ENCODE peak calls at places on chromosomes 7 and 10, in six cellular contexts. K, V, D, O, G and E are unnamed samples.
A peak's percentile ranks its signal among the peaks of the same experiment; 100 is the strongest.

GRCh38 chr7:150949564-150949963 is 28.6 kb downstream of the KCNH2 start:
- DNase-seq in K (no peak), V (no peak), D (no peak), O (no peak), G (no peak), E (no peak)

GRCh38 chr7:152521420-152522337 is 85.9 kb upstream of the KMT2C start:
- DNase-seq in K (no peak), V (peak; percentile 30), D (no peak), O (no peak), G (no peak), E (no peak)

GRCh38 chr10:72762042-72762441 is 70.1 kb downstream of the MCU start:
- DNase-seq in K (no peak), V (no peak), D (peak; percentile 12), O (no peak), G (no peak), E (no peak)

GRCh38 chr10:5512881-5513698 is 11.7 kb upstream of the CALML3 start:
- DNase-seq in K (no peak), V (peak; percentile 9), D (no peak), O (no peak), G (no peak), E (no peak)

GRCh38 chr10:6108631-6109443 is 20.0 kb downstream of the RBM17 start:
- DNase-seq in K (peak; percentile 49), V (no peak), D (peak; percentile 59), O (peak; percentile 84), G (no peak), E (peak; percentile 26)

GRCh38 chr7:128084896-128085608 is 53.8 kb upstream of the LRRC4 start:
- DNase-seq in K (no peak), V (peak; percentile 63), D (peak; percentile 33), O (no peak), G (no peak), E (no peak)

GRCh38 chr7:45985902-45986301 is 64.8 kb upstream of the IGFBP3 start:
- DNase-seq in K (peak; percentile 39), V (no peak), D (peak; percentile 75), O (no peak), G (peak; percentile 26), E (no peak)

GRCh38 chr10:72727128-72727527 is 35.2 kb downstream of the MCU start:
- DNase-seq in K (no peak), V (no peak), D (no peak), O (no peak), G (no peak), E (no peak)

GRCh38 chr7:139358541-139359365 is 941 bp upstream of the LUC7L2 start:
- DNase-seq in K (peak; percentile 13), V (no peak), D (peak; percentile 48), O (no peak), G (no peak), E (no peak)

GRCh38 chr10:77160679-77161078 is 476.9 kb downstream of the KCNMA1 start:
- DNase-seq in K (peak; percentile 91), V (no peak), D (peak; percentile 98), O (no peak), G (peak; percentile 76), E (no peak)

GRCh38 chr10:88165849-88166271 is 302.4 kb downstream of the PTEN start:
- DNase-seq in K (no peak), V (no peak), D (peak; percentile 48), O (no peak), G (no peak), E (no peak)

GRCh38 chr7:70583965-70584883 is 547.7 kb upstream of the GALNT17 start:
- DNase-seq in K (no peak), V (no peak), D (no peak), O (no peak), G (no peak), E (no peak)

GRCh38 chr10:20767028-20767427 is 130.1 kb downstream of the NEBL start:
- DNase-seq in K (peak; percentile 11), V (no peak), D (peak; percentile 81), O (no peak), G (no peak), E (no peak)

GRCh38 chr10:7389346-7389745 is 21.5 kb downstream of the SFMBT2 start:
- DNase-seq in K (no peak), V (no peak), D (no peak), O (no peak), G (no peak), E (no peak)

GRCh38 chr10:72523932-72524396 is 101.9 kb downstream of the MICU1 start:
- DNase-seq in K (no peak), V (no peak), D (no peak), O (no peak), G (no peak), E (no peak)

GRCh38 chr7:94972296-94972695 is 64.9 kb downstream of the PPP1R9A start:
- DNase-seq in K (no peak), V (no peak), D (peak; percentile 71), O (no peak), G (no peak), E (no peak)

GRCh38 chr7:152761116-152761748 is 1.7 kb downstream of the ACTR3B start:
- DNase-seq in K (no peak), V (no peak), D (peak; percentile 54), O (no peak), G (no peak), E (no peak)

GRCh38 chr7:120273476-120273975 is 551 bp downstream of the KCND2 start:
- DNase-seq in K (peak; percentile 8), V (peak; percentile 75), D (peak; percentile 31), O (peak; percentile 72), G (no peak), E (peak; percentile 63)

GRCh38 chr10:17923728-17924127 is 28.0 kb upstream of the SLC39A12 start:
- DNase-seq in K (peak; percentile 67), V (no peak), D (peak; percentile 96), O (no peak), G (peak; percentile 87), E (no peak)

GRCh38 chr10:74875966-74876365 is 49.6 kb downstream of the KAT6B start:
- DNase-seq in K (no peak), V (no peak), D (no peak), O (no peak), G (no peak), E (no peak)

GRCh38 chr10:73772280-73773151 is 9.3 kb upstream of the CHCHD1 start:
- DNase-seq in K (peak; percentile 78), V (peak; percentile 95), D (peak; percentile 72), O (peak; percentile 67), G (peak; percentile 48), E (peak; percentile 76)
- TF ChIP-seq CTCF in K (no peak), V (no peak), D (no peak), O (no peak), G (no peak), E (no peak)

GRCh38 chr7:47444376-47445098 is 137.4 kb downstream of the TNS3 start:
- DNase-seq in K (no peak), V (no peak), D (peak; percentile 52), O (no peak), G (no peak), E (no peak)
- TF ChIP-seq CTCF in K (no peak), V (peak; percentile 36), D (peak; percentile 69), O (no peak), G (peak; percentile 45), E (peak; percentile 48)

GRCh38 chr7:20804376-20804775 is 17.7 kb upstream of the SP8 start:
- DNase-seq in K (no peak), V (no peak), D (no peak), O (no peak), G (no peak), E (no peak)
- TF ChIP-seq CTCF in K (no peak), V (no peak), D (no peak), O (no peak), G (no peak), E (no peak)

DNA sequence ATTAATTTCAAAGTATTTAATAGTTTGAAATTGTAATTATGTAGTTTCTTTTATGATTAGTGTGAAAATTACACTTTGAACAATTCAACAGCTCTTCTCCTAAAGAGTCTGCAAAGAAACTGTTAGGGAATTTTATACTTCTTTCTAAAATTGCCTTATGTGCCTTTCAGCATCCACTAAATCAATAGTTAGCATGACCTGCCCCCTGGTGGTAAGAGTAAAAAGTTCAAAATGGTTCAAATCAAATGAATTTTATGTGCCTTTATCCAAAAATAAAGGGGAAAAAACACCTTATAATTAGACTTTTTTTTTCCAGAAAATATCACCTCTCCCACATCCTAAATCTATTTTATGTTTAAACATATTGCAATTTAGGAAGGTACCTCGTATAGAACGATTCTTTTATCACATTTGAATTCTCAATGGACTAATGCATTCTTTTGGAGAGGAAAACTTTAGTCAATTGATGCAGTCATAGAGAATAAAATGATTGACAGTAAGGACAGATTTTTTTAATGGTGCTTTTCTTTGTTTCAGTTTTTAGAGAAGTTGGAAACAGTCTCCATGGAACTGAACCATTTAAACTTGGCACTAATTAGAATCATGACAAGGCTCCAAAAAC is 163.7 kb downstream of the SEMA3D start:
- DNase-seq in K (peak; percentile 26), V (no peak), D (peak; percentile 61), O (no peak), G (peak; percentile 15), E (peak; percentile 35)
- TF ChIP-seq CTCF in K (peak; percentile 71), V (peak; percentile 41), D (peak; percentile 52), O (peak; percentile 64), G (peak; percentile 52), E (peak; percentile 69)

GRCh38 chr7:1649751-1650326 is 20.2 kb upstream of the ELFN1 start:
- DNase-seq in K (no peak), V (no peak), D (no peak), O (no peak), G (no peak), E (no peak)
- TF ChIP-seq CTCF in K (no peak), V (no peak), D (no peak), O (no peak), G (no peak), E (no peak)